ENCODE peak calls at places on chromosome 21, in seven cellular contexts. B is stomach; D is AG10803; U is GM23338; K is progenitor cell of endocrine pancreas; Z is activated B cell treated with CpG ODN at 0.5 μM for 24 hours; P is activated CD8-positive, alpha-beta T cell treated with anti-CD3 and anti-CD28 coated beads for 36 hours. L is an unnamed sample.

GRCh38 chr21:44499631-44500030 is 40.4 kb downstream of the KRTAP10-1 start:
- DNase-seq in B (no peak), D (no peak), U (no peak), K (no peak), Z (no peak), P (no peak), L (no peak)

GRCh38 chr21:32442566-32443318 is 30.2 kb downstream of the EVA1C start:
- DNase-seq in B (no peak), D (no peak), U (no peak), K (no peak), Z (no peak), P (no peak), L (no peak)

GRCh38 chr21:31470896-31471694 is 127.0 kb upstream of the TIAM1 start:
- DNase-seq in B (no peak), D (no peak), U (peak; percentile 43), K (no peak), Z (no peak), P (no peak), L (no peak)

GRCh38 chr21:43867332-43867703 is 2.3 kb downstream of the AGPAT3 start:
- DNase-seq in B (no peak), D (no peak), U (peak; percentile 27), K (no peak), Z (no peak), P (no peak), L (no peak)

GRCh38 chr21:38267991-38268858 is 11.4 kb downstream of the KCNJ15 start:
- DNase-seq in B (no peak), D (peak; percentile 69), U (no peak), K (no peak), Z (no peak), P (no peak), L (no peak)

GRCh38 chr21:23936224-23936623 is 1671.1 kb downstream of the MRPL39 start:
- DNase-seq in B (no peak), D (no peak), U (peak; percentile 44), K (no peak), Z (no peak), P (peak; percentile 18), L (no peak)

GRCh38 chr21:32413697-32414578 is 1.4 kb downstream of the EVA1C start:
- DNase-seq in B (no peak), D (no peak), U (no peak), K (no peak), Z (no peak), P (no peak), L (no peak)

GRCh38 chr21:38912355-38912619 is 106.6 kb downstream of the ETS2 start:
- DNase-seq in B (no peak), D (no peak), U (no peak), K (no peak), Z (no peak), P (no peak), L (no peak)

GRCh38 chr21:14474995-14475394 is 71.1 kb downstream of the SAMSN1 start:
- DNase-seq in B (no peak), D (no peak), U (no peak), K (no peak), Z (no peak), P (no peak), L (no peak)

GRCh38 chr21:33116669-33117267 is 46.8 kb downstream of the OLIG1 start:
- DNase-seq in B (no peak), D (no peak), U (no peak), K (no peak), Z (no peak), P (no peak), L (no peak)

GRCh38 chr21:23921670-23922418 is 1685.4 kb downstream of the MRPL39 start:
- DNase-seq in B (no peak), D (no peak), U (no peak), K (no peak), Z (no peak), P (peak; percentile 32), L (no peak)

GRCh38 chr21:25752389-25752788 is 17.6 kb downstream of the GABPA start:
- DNase-seq in B (no peak), D (no peak), U (no peak), K (no peak), Z (no peak), P (no peak), L (no peak)

GRCh38 chr21:16195476-16195875 is 465.7 kb downstream of the USP25 start:
- DNase-seq in B (no peak), D (peak; percentile 61), U (no peak), K (no peak), Z (no peak), P (no peak), L (no peak)

GRCh38 chr21:25188639-25189038 is 418.6 kb downstream of the MRPL39 start:
- DNase-seq in B (no peak), D (no peak), U (no peak), K (no peak), Z (no peak), P (no peak), L (no peak)

GRCh38 chr21:31145271-31145801 is 107.1 kb upstream of the KRTAP19-8 start:
- DNase-seq in B (no peak), D (no peak), U (no peak), K (no peak), Z (no peak), P (no peak), L (no peak)

GRCh38 chr21:14838400-14838799 is 226.4 kb downstream of the NRIP1 start:
- DNase-seq in B (no peak), D (no peak), U (no peak), K (no peak), Z (no peak), P (no peak), L (no peak)

GRCh38 chr21:14120091-14120734 is 90.5 kb downstream of the LIPI start:
- DNase-seq in B (peak; percentile 53), D (peak; percentile 12), U (peak; percentile 82), K (no peak), Z (no peak), P (peak; percentile 72), L (no peak)

GRCh38 chr21:25466470-25466869 is 140.8 kb downstream of the MRPL39 start:
- DNase-seq in B (no peak), D (no peak), U (no peak), K (no peak), Z (no peak), P (no peak), L (no peak)

DNA sequence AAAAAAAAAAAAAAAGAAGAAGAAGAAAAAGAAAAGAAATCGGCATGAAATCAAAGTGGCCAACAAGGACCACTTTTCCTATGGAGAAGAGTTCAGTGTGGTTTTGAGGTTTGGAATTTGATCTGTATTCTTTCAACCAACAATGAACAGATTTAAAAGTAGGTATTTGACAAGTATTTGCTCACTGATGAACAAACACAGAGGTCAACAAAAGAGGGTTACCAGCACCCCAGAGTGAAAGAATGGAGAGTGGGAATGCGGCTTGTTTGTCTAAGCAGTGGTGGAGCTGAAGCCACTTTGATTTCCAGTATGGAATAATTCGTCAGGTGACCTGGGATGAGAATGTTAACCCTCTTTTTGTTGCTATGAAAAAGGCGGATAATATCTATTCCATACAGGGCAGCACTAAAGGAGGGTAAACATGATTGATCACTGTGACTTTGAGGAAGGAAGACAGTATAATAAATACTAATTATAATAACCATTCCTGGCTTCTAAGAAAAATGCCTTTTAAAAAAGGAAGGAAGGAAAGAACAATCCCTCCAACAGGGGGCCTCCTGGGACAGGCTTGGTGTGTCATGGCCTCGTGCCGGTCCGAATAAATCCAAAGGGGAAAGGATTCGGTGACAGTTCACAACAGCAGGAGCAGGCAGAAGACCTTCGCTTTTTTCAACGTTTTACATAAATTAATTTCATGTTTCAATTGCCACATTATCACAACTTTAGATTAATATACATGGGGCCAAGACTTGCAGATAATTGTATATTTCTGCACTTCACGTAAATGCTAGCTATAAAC is 37.2 kb upstream of the SIM2 start:
- DNase-seq in B (peak; percentile 40), D (peak; percentile 35), U (peak; percentile 78), K (no peak), Z (no peak), P (no peak), L (no peak)
- TF ChIP-seq CTCF in B (peak; percentile 24), D (peak; percentile 61), U (peak; percentile 72), K (peak; percentile 52), Z (no peak), P (peak; percentile 19), L (no peak)

DNA sequence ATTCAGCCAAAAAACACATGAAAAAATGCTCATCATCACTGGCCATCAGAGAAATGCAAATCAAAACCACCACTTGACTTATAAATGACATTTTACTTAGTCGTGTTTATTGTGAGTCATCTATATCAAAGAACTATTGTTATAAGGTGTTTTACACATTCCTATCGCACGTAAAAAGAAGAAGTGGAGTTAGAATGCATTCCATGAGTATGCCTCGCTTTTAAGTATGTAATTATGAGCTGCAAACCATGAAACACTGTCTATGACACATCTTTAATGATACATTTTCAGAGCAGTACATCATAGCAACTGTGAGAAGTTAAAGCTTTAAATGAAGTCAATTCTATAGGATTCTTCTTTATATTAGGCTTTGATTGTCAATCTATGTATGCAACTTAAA is 614.3 kb upstream of the ADAMTS5 start:
- DNase-seq in B (no peak), D (peak; percentile 49), U (no peak), K (no peak), Z (no peak), P (no peak), L (no peak)
- TF ChIP-seq CTCF in B (no peak), D (no peak), U (no peak), K (no peak), Z (no peak), P (no peak), L (no peak)

GRCh38 chr21:41045534-41046268 is 122.3 kb upstream of the BACE2 start:
- DNase-seq in B (peak; percentile 64), D (no peak), U (peak; percentile 50), K (peak; percentile 45), Z (no peak), P (peak; percentile 9), L (no peak)

GRCh38 chr21:41048636-41049035 is 119.3 kb upstream of the BACE2 start:
- DNase-seq in B (no peak), D (no peak), U (no peak), K (no peak), Z (no peak), P (no peak), L (no peak)

GRCh38 chr21:41048141-41048540 is 119.8 kb upstream of the BACE2 start:
- DNase-seq in B (no peak), D (no peak), U (no peak), K (no peak), Z (no peak), P (no peak), L (no peak)

DNA sequence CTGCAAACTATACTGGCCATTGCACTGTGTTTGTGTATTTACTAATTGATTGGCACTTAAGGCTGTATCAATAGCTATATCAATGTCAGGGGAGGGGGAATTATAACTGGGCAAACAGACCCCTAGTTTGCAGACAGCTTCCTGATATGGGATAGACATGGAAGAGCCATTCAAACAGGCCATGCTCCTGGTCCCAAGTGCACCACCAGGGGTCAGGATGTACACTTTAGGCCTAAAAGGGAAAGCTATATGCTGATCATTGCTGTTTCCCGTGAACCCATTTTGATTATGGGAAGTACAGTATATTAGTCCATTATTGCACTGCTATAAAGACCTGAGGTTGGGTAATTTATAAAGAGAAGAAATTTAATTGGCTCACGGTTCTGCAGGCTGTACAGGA is 125.0 kb upstream of the BACE2 start:
- DNase-seq in B (no peak), D (no peak), U (peak; percentile 17), K (no peak), Z (no peak), P (no peak), L (no peak)
- TF ChIP-seq CTCF in B (no peak), D (peak; percentile 36), U (peak; percentile 37), K (peak; percentile 28), Z (no peak), P (peak; percentile 11), L (no peak)

DNA sequence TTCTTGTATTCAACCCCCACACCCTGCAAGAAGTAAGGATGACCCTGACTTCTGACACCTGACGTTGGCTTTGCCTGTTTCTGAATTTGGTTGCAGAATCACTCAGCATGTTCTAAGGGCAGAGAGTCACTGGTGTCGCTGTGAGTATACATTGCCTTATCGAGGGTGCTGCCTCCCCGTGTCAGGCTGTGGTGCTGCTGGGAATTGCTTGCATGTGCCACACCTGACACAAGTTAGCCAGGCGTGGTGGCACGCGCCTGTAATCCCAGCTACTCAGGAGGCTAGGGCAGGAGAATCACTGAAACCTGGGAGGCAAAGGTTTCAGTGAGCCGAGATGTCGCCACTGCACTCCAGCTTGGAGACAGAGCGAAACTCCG is 45.9 kb downstream of the WDR4 start:
- DNase-seq in B (peak; percentile 54), D (no peak), U (peak; percentile 47), K (no peak), Z (no peak), P (peak; percentile 81), L (peak; percentile 58)
- TF ChIP-seq CTCF in B (peak; percentile 9), D (no peak), U (peak; percentile 22), K (peak; percentile 49), Z (no peak), P (peak; percentile 45), L (peak; percentile 46)